ENCODE peak calls at places on chromosomes 1 and 21, in seven cellular contexts. M is Peyer's patch, X is lower lobe of right lung, F is fibroblast of lung, A is PC-9, O is SJSA1, R is iPS DF 6.9. B is an unnamed sample.

GRCh38 chr1:84620720-84621313 is 46.6 kb upstream of the CTBS start:
- DNase-seq in M (peak; percentile 66), X (peak; percentile 84), F (peak; percentile 61), A (peak; percentile 56), O (peak; percentile 79), R (peak; percentile 33), B (peak; percentile 9)

GRCh38 chr1:237032029-237032428 is 10.0 kb upstream of the RYR2 start:
- DNase-seq in M (no peak), X (no peak), F (no peak), A (no peak), O (no peak), R (no peak), B (no peak)

GRCh38 chr1:173224280-173224886 is 17.3 kb upstream of the TNFSF4 start:
- DNase-seq in M (no peak), X (no peak), F (no peak), A (no peak), O (no peak), R (no peak), B (no peak)

GRCh38 chr1:12314328-12314903 is 84.6 kb downstream of the VPS13D start:
- DNase-seq in M (no peak), X (no peak), F (peak; percentile 38), A (no peak), O (peak; percentile 22), R (no peak), B (no peak)

GRCh38 chr21:27300770-27301169 is 333.9 kb upstream of the ADAMTS5 start:
- DNase-seq in M (no peak), X (no peak), F (peak; percentile 45), A (no peak), O (no peak), R (no peak), B (no peak)

GRCh38 chr1:19809044-19809750 is 5.9 kb downstream of the RNF186 start:
- DNase-seq in M (no peak), X (no peak), F (no peak), A (no peak), O (no peak), R (no peak), B (no peak)

GRCh38 chr1:2342384-2343022 is 48.9 kb downstream of the MORN1 start:
- DNase-seq in M (no peak), X (peak; percentile 26), F (no peak), A (no peak), O (no peak), R (no peak), B (no peak)

GRCh38 chr1:225846331-225847310 is 35.6 kb downstream of the TMEM63A start:
- DNase-seq in M (no peak), X (no peak), F (no peak), A (no peak), O (no peak), R (no peak), B (no peak)

GRCh38 chr1:82260051-82260450 is 459.3 kb downstream of the ADGRL2 start:
- DNase-seq in M (no peak), X (no peak), F (no peak), A (no peak), O (no peak), R (no peak), B (no peak)

GRCh38 chr1:101697057-101697456 is 299.7 kb downstream of the OLFM3 start:
- DNase-seq in M (no peak), X (no peak), F (no peak), A (no peak), O (no peak), R (no peak), B (no peak)

GRCh38 chr1:7561331-7561921 is 209.7 kb upstream of the VAMP3 start:
- DNase-seq in M (no peak), X (no peak), F (no peak), A (no peak), O (no peak), R (peak; percentile 58), B (no peak)

GRCh38 chr21:42160111-42160949 is 58.6 kb upstream of the ABCG1 start:
- DNase-seq in M (no peak), X (no peak), F (no peak), A (no peak), O (no peak), R (no peak), B (no peak)

GRCh38 chr1:22169816-22170215 is 26.9 kb upstream of the WNT4 start:
- DNase-seq in M (no peak), X (no peak), F (no peak), A (no peak), O (no peak), R (no peak), B (no peak)

GRCh38 chr1:227778401-227778947 is 37.0 kb upstream of the PRSS38 start:
- DNase-seq in M (no peak), X (no peak), F (peak; percentile 86), A (no peak), O (no peak), R (no peak), B (no peak)

GRCh38 chr1:113226118-113226517 is 153.1 kb downstream of the LRIG2 start:
- DNase-seq in M (no peak), X (no peak), F (peak; percentile 77), A (no peak), O (peak; percentile 57), R (no peak), B (peak; percentile 5)

DNA sequence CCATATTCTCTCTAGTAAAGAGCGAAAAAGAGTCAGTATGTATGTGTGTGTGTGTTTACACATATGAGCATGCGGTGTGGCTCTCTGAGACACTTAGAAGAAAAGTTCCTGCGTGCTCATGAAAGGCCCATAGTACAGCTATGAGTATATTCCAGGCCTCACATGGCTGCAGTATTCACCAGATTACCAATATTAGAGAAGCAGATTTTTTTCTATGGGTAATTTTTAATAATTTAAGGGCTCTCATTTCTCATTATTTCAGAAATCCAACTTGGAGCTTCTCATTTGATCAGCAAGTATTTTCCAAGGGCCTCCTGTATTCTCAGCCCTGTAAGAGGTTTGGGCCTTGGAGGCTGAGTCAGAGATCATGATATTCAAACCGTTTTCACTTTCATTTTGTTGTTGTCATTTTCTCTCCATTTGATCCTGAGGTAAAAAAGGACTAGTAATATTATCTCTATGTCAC is 232.9 kb upstream of the SGIP1 start:
- DNase-seq in M (no peak), X (no peak), F (peak; percentile 38), A (no peak), O (peak; percentile 63), R (no peak), B (no peak)
- H3K4me3 ChIP-seq in M (peak overlapping the region; percentile 27), X (peak overlapping the region; percentile 20), F (no peak overlapping the region), A (peak overlapping the region; percentile 54), O (no peak overlapping the region), R (no peak overlapping the region), B (peak overlapping the region; percentile 55)

DNA sequence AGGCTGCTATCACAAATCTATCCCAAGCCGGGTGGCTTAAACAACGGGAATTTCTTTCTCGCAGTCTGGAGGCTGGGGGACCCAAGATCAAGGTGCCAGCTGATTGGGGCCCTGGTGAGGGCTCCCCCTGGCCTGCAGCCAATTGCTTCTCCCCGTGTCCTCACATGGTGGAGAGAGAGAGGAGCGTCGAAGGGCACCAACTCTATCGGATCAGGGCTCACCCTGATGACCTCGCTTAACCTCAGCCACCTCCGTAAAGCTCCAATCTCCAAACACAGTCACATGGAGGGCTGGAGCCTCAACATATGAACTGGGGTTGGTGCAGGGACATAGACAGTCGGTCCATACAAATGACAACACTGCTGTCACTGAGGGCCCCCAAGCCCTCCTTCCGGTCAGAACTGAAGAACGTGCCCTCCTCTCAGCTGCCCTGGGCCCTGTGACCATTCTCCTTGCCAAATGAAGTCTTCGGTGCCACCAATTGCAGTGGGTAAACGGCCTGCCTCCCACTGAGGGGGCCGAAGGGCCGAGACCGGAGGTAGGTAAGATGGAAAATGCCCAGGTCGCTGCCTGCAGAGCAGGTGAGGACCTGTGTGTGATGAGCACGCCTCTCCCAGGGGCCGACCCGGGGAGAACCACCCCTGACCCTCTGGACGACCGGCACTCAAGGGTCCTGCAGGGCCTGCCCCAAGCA is 211.0 kb downstream of the TOMM20 start:
- DNase-seq in M (no peak), X (no peak), F (no peak), A (no peak), O (no peak), R (no peak), B (no peak)
- H3K27ac ChIP-seq in M (peak overlapping the region; percentile 64), X (peak overlapping the region; percentile 89), F (no peak overlapping the region), A (no peak overlapping the region), O (no peak overlapping the region), R (no peak overlapping the region), B (peak overlapping the region; percentile 90)

DNA sequence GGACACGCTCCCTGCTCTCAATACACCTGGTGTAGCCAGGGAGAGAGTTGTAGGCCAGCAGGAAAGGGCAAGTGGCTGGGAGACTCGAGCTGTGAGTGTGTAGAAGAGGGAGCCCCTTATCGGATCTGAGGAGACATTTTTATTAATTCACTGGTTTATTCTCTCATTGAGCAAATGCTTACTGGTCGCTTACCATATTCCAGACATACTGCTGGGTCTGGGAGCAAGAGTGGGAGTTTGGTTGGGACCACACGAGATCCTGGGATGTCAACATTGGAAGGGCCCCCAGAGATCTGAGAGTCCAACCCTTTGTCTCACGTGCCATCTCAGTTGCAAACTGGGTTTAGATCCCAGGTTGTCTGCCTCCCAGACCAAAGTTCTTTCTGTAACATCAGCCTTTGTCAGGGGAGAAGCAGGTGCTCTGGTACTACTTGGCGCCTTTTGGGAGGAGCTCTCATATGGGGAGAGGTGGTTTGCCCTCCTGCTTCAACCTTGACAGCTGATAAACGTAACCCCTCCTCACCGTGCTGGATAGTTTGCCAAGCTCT is 680 bp downstream of the TMEM222 start:
- DNase-seq in M (no peak), X (no peak), F (no peak), A (no peak), O (no peak), R (no peak), B (no peak)
- H3K4me3 ChIP-seq in M (peak overlapping the region; percentile 98), X (peak overlapping the region; percentile 91), F (peak overlapping the region; percentile 66), A (peak overlapping the region; percentile 90), O (peak overlapping the region; percentile 68), R (peak overlapping the region; percentile 93), B (peak overlapping the region; percentile 91)

GRCh38 chr1:37998089-37998808 is 7.1 kb downstream of the FHL3 start:
- DNase-seq in M (no peak), X (no peak), F (no peak), A (no peak), O (no peak), R (no peak), B (no peak)

GRCh38 chr1:37994886-37995566 is 5.2 kb upstream of the SF3A3 start:
- DNase-seq in M (no peak), X (no peak), F (no peak), A (no peak), O (no peak), R (no peak), B (no peak)

GRCh38 chr1:37997256-37998088 is 7.7 kb upstream of the SF3A3 start:
- DNase-seq in M (no peak), X (no peak), F (no peak), A (no peak), O (no peak), R (no peak), B (no peak)

GRCh38 chr1:37998913-37999433 is 6.3 kb downstream of the FHL3 start:
- DNase-seq in M (no peak), X (no peak), F (no peak), A (no peak), O (no peak), R (no peak), B (no peak)

DNA sequence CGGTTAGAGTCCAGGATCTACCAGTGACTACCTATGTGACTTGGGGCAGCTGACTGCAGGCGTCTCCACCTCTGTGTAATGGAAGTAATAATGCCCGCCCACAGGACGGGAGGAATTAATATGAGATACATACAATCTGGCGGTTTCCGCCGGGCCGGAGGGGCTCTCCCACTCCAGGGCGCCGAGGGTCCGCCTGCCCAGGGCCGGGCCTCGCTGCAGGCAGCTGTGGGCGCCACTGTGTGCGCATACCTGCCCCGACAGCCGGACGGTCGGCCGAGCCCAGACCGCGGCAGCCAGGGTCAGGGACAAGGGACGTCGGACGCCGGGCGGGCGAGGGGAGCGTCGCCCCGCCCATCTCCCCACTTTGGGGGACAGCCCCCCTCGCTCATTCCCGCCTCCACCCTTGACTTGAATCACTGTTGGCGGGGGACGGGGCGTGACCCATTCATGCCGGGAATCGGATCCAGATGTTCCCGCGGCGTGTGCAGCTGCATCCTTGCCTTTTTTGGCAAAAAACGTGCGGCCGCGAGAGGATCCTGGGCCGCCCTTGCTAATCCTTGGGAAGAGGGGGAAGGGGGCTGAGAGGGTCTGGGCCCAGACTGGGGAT is 6.1 kb upstream of the SF3A3 start:
- DNase-seq in M (peak; percentile 40), X (peak; percentile 82), F (peak; percentile 82), A (no peak), O (peak; percentile 96), R (no peak), B (no peak)
- H3K27ac ChIP-seq in M (peak overlapping the region; percentile 78), X (peak overlapping the region; percentile 86), F (peak overlapping the region; percentile 84), A (no peak overlapping the region), O (peak overlapping the region; percentile 57), R (no peak overlapping the region), B (peak overlapping the region; percentile 97)

B was measured in thoracic aorta.